ENCODE peak calls at places on chromosomes 11 and 22, in five cellular contexts. H is Caco-2, Q is heart left ventricle, K is astrocyte, Z is tibial nerve. I is an unnamed sample.

GRCh38 chr22:49677495-49677889 is 150.2 kb downstream of the BRD1 start:
- DNase-seq in H (no peak), Q (no peak), K (no peak), Z (no peak), I (no peak)

GRCh38 chr11:109552376-109552775 is 130.4 kb downstream of the C11orf87 start:
- DNase-seq in H (no peak), Q (no peak), K (peak; percentile 25), Z (no peak), I (no peak)

GRCh38 chr11:125593113-125593761 is 585 bp downstream of the STT3A start:
- DNase-seq in H (no peak), Q (no peak), K (peak; percentile 37), Z (no peak), I (no peak)

GRCh38 chr11:396948-397548 is 3.0 kb downstream of the PKP3 start:
- DNase-seq in H (no peak), Q (peak; percentile 84), K (peak; percentile 52), Z (no peak), I (no peak)

GRCh38 chr22:38141574-38141973 is 31.1 kb upstream of the BAIAP2L2 start:
- DNase-seq in H (no peak), Q (no peak), K (no peak), Z (no peak), I (peak; percentile 54)

GRCh38 chr11:79617561-79617960 is 176.7 kb upstream of the TENM4 start:
- DNase-seq in H (no peak), Q (no peak), K (no peak), Z (no peak), I (no peak)

GRCh38 chr22:48921411-48921903 is 906.2 kb downstream of the BRD1 start:
- DNase-seq in H (no peak), Q (no peak), K (no peak), Z (no peak), I (peak; percentile 28)

GRCh38 chr11:118988280-118988679 is 9.7 kb upstream of the CENATAC start:
- DNase-seq in H (no peak), Q (no peak), K (no peak), Z (no peak), I (no peak)

GRCh38 chr11:75001686-75002085 is 13.0 kb downstream of the NEU3 start:
- DNase-seq in H (no peak), Q (no peak), K (no peak), Z (no peak), I (no peak)

GRCh38 chr22:38718414-38718813 is 12.7 kb downstream of the GTPBP1 start:
- DNase-seq in H (peak; percentile 57), Q (no peak), K (peak; percentile 66), Z (no peak), I (peak; percentile 85)

GRCh38 chr22:44828193-44828592 is 75.8 kb downstream of the ARHGAP8 start:
- DNase-seq in H (peak; percentile 66), Q (no peak), K (no peak), Z (no peak), I (no peak)

GRCh38 chr11:113131036-113131775 is 170.0 kb downstream of the NCAM1 start:
- DNase-seq in H (no peak), Q (no peak), K (no peak), Z (no peak), I (no peak)

GRCh38 chr11:66151273-66151672 is 81.2 kb downstream of the PACS1 start:
- DNase-seq in H (no peak), Q (no peak), K (no peak), Z (no peak), I (no peak)

GRCh38 chr11:13183826-13184196 is 93.8 kb upstream of the BMAL1 start:
- DNase-seq in H (no peak), Q (no peak), K (no peak), Z (no peak), I (no peak)

GRCh38 chr11:13184295-13184794 is 93.2 kb upstream of the BMAL1 start:
- DNase-seq in H (no peak), Q (no peak), K (no peak), Z (no peak), I (no peak)

GRCh38 chr11:13188179-13188578 is 89.4 kb upstream of the BMAL1 start:
- DNase-seq in H (no peak), Q (no peak), K (no peak), Z (no peak), I (no peak)

DNA sequence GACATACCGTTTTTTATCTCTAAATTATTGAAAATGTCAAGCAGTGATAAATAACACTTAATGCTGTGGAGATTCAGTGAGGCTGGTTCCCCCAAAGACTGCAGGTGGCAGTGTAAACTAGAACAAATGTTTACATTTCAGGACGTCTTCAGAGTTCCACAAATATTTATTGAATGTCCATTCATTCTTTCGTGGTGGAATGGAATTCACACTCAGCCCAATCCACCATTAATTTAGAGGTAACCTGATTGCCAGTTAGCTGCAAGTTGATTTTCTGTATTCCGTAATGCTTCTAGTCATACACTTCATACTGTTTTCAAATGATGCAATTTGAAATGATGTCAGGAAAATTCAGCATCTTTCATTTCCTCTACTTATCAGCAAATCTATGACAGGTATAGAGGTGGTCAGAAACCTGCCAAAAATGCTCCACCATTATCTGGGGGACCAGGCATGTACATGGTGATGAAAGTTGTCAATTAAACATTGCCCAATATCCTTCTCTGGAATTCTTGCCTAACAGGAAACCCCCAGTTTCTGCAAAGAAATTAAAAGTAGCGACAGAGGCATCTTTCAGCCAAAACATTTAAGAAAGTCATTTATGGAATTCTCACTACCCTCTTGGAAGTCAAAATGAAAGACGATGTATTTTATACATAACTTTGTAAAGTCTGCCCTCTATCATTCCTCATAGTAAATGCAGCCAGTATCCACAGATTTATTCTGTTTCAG is 94.3 kb upstream of the BMAL1 start:
- DNase-seq in H (peak; percentile 22), Q (no peak), K (peak; percentile 79), Z (no peak), I (no peak)
- H3K4me3 ChIP-seq in H (no peak overlapping the region), Q (peak overlapping the region; percentile 40), K (peak overlapping the region; percentile 43), Z (peak overlapping the region; percentile 8), I (no peak overlapping the region)

GRCh38 chr11:121451178-121451981 is 734 bp upstream of the SORL1 start:
- DNase-seq in H (peak; percentile 66), Q (no peak), K (no peak), Z (no peak), I (no peak)
- H3K4me1 ChIP-seq in H (peaks cover 30% of the 10 kb centered on the region), Q (peaks cover 6% of the 10 kb centered on the region), K (peaks cover 9% of the 10 kb centered on the region), Z (peaks cover 10% of the 10 kb centered on the region), I (peaks cover 23% of the 10 kb centered on the region)

GRCh38 chr11:71342951-71343827 is 90.8 kb upstream of the SHANK2 start:
- DNase-seq in H (peak; percentile 84), Q (no peak), K (no peak), Z (no peak), I (peak; percentile 19)
- TF ChIP-seq CTCF in H (peak; percentile 94), Q (peak; percentile 14), K (peak; percentile 26), Z (peak; percentile 20), I (no peak)

DNA sequence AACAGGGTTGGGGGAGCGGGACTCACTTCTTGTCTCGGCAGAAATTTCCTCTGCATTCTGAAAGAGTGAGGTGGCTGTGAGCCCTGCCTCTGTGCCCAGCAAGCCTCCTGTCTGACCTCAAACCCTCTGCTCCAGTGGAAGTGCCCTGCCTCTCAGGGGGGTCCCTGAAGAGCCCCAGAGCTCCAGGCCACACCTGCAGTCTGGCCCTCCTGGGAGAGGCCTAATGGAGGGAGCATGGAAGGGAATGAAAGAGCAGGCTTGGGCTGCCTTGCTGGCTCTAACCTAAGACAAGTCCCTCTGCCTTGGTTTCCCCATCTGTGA is 14.9 kb downstream of the ARHGEF17 start:
- DNase-seq in H (no peak), Q (no peak), K (no peak), Z (no peak), I (no peak)
- H3K4me3 ChIP-seq in H (no peak overlapping the region), Q (peak overlapping the region; percentile 25), K (no peak overlapping the region), Z (no peak overlapping the region), I (no peak overlapping the region)

GRCh38 chr22:27919222-27919942 is at the start of gene PITPNB:
- DNase-seq in H (peak; percentile 98), Q (peak; percentile 100), K (peak; percentile 94), Z (peak; percentile 93), I (peak; percentile 93)
- H3K4me1 ChIP-seq in H (peaks cover 14% of the 10 kb centered on the region), Q (peaks cover 47% of the 10 kb centered on the region), K (peaks cover 24% of the 10 kb centered on the region), Z (peaks cover 28% of the 10 kb centered on the region), I (peaks cover 55% of the 10 kb centered on the region)

GRCh38 chr11:94586978-94587377 is 19.8 kb downstream of the PIWIL4 start:
- DNase-seq in H (peak; percentile 75), Q (no peak), K (no peak), Z (no peak), I (no peak)

GRCh38 chr11:94583885-94584500 is 16.8 kb downstream of the PIWIL4 start:
- DNase-seq in H (no peak), Q (no peak), K (no peak), Z (no peak), I (no peak)

GRCh38 chr11:94586546-94586945 is 19.4 kb downstream of the PIWIL4 start:
- DNase-seq in H (no peak), Q (no peak), K (no peak), Z (no peak), I (no peak)

GRCh38 chr11:94585375-94585774 is 18.2 kb downstream of the PIWIL4 start:
- DNase-seq in H (no peak), Q (no peak), K (no peak), Z (no peak), I (no peak)

DNA sequence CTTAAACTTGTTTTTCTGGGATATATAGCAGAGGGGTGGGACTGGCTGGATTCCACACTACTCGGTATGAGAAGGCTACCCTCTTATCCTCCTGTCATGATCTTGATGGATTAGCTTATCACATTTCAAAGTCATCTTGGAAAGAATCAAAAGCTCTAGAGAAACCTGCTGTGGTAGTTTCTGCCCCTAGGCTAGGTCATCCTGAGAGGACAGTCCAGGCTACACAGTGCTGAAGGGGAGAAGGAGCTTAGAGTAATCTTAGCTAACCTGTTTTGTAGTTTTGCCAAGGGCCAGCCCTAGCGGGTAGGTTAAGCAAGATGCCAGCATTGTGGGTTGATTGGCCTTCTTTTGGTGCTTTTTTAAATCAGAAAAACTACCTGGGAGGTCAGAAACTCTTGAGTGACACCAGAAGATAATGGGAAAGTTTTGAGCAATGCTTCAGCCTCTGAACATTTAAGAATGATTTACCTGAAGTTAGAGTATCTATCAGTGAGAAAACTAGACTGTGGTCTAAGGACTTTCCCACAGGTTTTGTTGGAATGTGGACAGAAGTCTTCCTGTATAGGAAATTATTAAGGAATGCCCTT is 21.3 kb downstream of the PIWIL4 start:
- DNase-seq in H (peak; percentile 87), Q (no peak), K (no peak), Z (no peak), I (no peak)
- TF ChIP-seq CTCF in H (no peak), Q (no peak), K (no peak), Z (no peak), I (no peak)